ENCODE peak calls at places on chromosomes 12 and 14, in five cellular contexts. Z is IMR-90, T is adipocyte, U is MM.1S, E is mammary epithelial cell. G is an unnamed sample.

GRCh38 chr14:103101964-103102688 is 7.6 kb downstream of the EXOC3L4 start:
- DNase-seq in U (no peak), Z (no peak), E (no peak), T (no peak), G (no peak)

GRCh38 chr12:96044017-96044985 is 8.9 kb upstream of the LTA4H start:
- DNase-seq in T (peak; percentile 75), Z (peak; percentile 84), U (no peak), E (peak; percentile 43), G (no peak)

GRCh38 chr12:54591001-54591591 is 2.6 kb upstream of the PPP1R1A start:
- DNase-seq in E (no peak), U (peak; percentile 70), Z (peak; percentile 10), T (peak; percentile 19), G (no peak)

GRCh38 chr12:19846561-19846960 is 407.3 kb downstream of the AEBP2 start:
- DNase-seq in Z (peak; percentile 69), T (peak; percentile 68), E (peak; percentile 64), U (no peak), G (no peak)

GRCh38 chr14:71891970-71892369 is 40.3 kb upstream of the RGS6 start:
- DNase-seq in E (no peak), Z (no peak), U (no peak), T (no peak), G (no peak)

GRCh38 chr14:22848391-22849164 is 12.2 kb downstream of the MMP14 start:
- DNase-seq in Z (peak; percentile 92), E (peak; percentile 54), T (peak; percentile 96), U (no peak), G (peak; percentile 92)

GRCh38 chr14:23551266-23552028 is at the start of gene ZFHX2:
- DNase-seq in Z (peak; percentile 49), U (peak; percentile 38), T (peak; percentile 80), E (peak; percentile 54), G (no peak)

GRCh38 chr14:60964901-60965300 is 16.0 kb downstream of the TRMT5 start:
- DNase-seq in E (no peak), U (no peak), Z (peak; percentile 76), T (peak; percentile 28), G (no peak)

GRCh38 chr12:120928864-120929652 is 24.9 kb upstream of the SPPL3 start:
- DNase-seq in U (no peak), E (peak; percentile 81), T (no peak), Z (no peak), G (no peak)

GRCh38 chr14:64841121-64841611 is 38.5 kb downstream of the SPTB start:
- DNase-seq in Z (peak; percentile 62), T (peak; percentile 53), U (no peak), E (peak; percentile 52), G (no peak)

GRCh38 chr14:103597623-103598372 is 31.2 kb upstream of the KLC1 start:
- DNase-seq in U (no peak), Z (peak; percentile 95), T (peak; percentile 91), E (peak; percentile 82), G (no peak)

GRCh38 chr14:63470877-63471565 is 72.2 kb downstream of the PPP2R5E start:
- DNase-seq in U (peak; percentile 65), Z (peak; percentile 91), T (peak; percentile 81), E (peak; percentile 84), G (peak; percentile 69)

GRCh38 chr14:51507556-51508511 is 143.9 kb upstream of the FRMD6 start:
- DNase-seq in U (no peak), Z (peak; percentile 28), T (peak; percentile 78), E (peak; percentile 61), G (no peak)

GRCh38 chr14:65832431-65833253 is 420.1 kb downstream of the FUT8 start:
- DNase-seq in U (no peak), E (no peak), T (peak; percentile 26), Z (peak; percentile 5), G (peak; percentile 18)

GRCh38 chr12:112479413-112479812 is 60.7 kb downstream of the PTPN11 start:
- DNase-seq in T (no peak), U (no peak), E (peak; percentile 9), Z (no peak), G (no peak)

GRCh38 chr12:132904718-132905328 is 17.4 kb upstream of the CHFR start:
- DNase-seq in U (no peak), Z (no peak), T (peak; percentile 19), E (peak; percentile 25), G (no peak)

GRCh38 chr12:132908145-132909029 is 21.0 kb upstream of the CHFR start:
- DNase-seq in T (peak; percentile 100), Z (peak; percentile 94), E (peak; percentile 99), U (no peak), G (peak; percentile 24)

GRCh38 chr12:132907216-132907615 is 19.8 kb upstream of the CHFR start:
- DNase-seq in T (peak; percentile 17), Z (no peak), U (no peak), E (no peak), G (no peak)

DNA sequence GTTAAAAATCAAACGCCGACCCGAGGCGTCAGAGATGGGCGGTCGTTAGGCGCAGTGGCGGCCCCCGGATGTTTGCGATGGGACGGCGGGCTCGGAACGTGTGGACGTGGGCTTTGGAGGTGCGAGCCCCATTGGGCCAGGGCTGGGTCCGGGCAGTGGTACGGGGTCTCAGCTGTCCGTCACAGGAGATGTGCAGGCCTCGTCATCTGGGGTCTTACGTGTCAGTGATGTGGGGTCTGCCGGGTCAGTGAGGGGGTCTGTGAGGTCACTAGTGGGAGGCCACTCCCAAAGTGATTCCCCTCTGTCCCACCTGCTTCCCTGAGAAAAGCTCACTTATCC is 21.6 kb upstream of the CHFR start:
- DNase-seq in T (no peak), E (no peak), U (no peak), Z (no peak), G (no peak)
- H3K9ac ChIP-seq in T (peak overlapping the region; percentile 84), E (peak overlapping the region; percentile 8), U (no peak overlapping the region), Z (peak overlapping the region; percentile 76), G (no peak overlapping the region)

DNA sequence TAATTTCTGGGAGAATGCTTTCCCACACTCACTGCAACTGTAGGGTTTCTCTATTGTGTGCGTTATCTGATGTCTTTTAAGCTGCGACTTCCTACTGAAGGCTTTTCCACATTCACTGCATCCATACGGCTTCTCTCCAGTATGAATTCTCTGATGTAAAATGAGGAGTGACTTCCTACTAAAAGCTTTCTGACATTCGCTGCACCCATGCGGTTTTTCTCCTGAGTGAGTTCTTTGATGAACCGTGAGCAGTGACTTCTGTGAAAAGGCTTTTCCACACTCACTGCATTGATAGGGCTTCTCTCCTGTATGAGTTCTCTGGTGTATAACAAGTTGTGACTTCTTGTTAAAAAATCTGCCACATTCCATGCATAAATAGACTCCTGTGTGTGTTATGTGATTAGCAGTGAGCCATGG is 29.7 kb downstream of the ZNF605 start:
- DNase-seq in Z (no peak), U (no peak), E (no peak), T (no peak), G (no peak)
- H3K4me3 ChIP-seq in Z (no peak overlapping the region), U (no peak overlapping the region), E (no peak overlapping the region), T (peak overlapping the region; percentile 78), G (no peak overlapping the region)

GRCh38 chr12:53502983-53503728 is 2.1 kb downstream of the TARBP2 start:
- DNase-seq in T (no peak), U (no peak), Z (no peak), E (no peak), G (no peak)
- H3K9ac ChIP-seq in T (peak overlapping the region; percentile 99), U (no peak overlapping the region), Z (no peak overlapping the region), E (no peak overlapping the region), G (peak overlapping the region; percentile 99)

GRCh38 chr12:44873898-44874297 is 2.2 kb downstream of the NELL2 start:
- DNase-seq in Z (peak; percentile 4), T (peak; percentile 36), U (peak; percentile 11), E (no peak), G (no peak)
- H3K4me3 ChIP-seq in Z (no peak overlapping the region), T (no peak overlapping the region), U (no peak overlapping the region), E (no peak overlapping the region), G (peak overlapping the region; percentile 80)

GRCh38 chr14:31992051-31992450 is 85.1 kb upstream of the ARHGAP5 start:
- DNase-seq in U (no peak), T (no peak), Z (peak; percentile 40), E (peak; percentile 95), G (no peak)

GRCh38 chr14:31990183-31990862 is 86.8 kb upstream of the ARHGAP5 start:
- DNase-seq in T (no peak), E (no peak), U (no peak), Z (no peak), G (no peak)

GRCh38 chr14:31993521-31993941 is 83.6 kb upstream of the ARHGAP5 start:
- DNase-seq in U (no peak), E (no peak), Z (no peak), T (no peak), G (no peak)

GRCh38 chr14:31988237-31988636 is 88.9 kb upstream of the ARHGAP5 start:
- DNase-seq in U (no peak), T (no peak), E (no peak), Z (no peak), G (no peak)

DNA sequence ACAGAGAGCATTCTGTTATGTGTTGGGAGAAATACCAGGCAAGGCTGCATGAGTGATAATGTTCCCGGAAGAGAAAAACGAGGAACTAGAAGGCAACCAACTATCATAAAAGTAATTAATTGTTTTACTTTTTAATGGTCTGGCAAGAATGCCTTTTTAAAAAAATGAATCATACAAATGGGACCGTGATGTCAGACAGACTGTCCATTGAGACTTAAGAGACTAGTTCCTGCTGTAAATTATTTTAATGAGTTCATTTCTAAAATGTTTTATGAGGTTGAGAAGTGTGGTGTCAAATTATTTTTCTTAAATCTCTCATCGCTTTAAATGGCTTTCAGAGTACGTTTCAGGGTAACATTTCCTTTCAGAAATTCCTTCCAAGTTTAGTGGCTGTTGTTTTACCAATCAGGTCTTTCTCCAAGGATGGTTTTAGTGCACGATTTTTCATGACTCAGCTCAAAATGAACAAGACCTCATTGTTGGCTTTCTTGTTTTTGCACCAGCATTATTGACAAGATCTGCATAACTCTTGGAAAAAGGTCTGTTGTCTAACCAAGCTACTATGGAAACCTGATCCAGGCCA is 86.1 kb upstream of the ARHGAP5 start:
- DNase-seq in E (peak; percentile 80), U (no peak), T (no peak), Z (no peak), G (no peak)
- H3K9ac ChIP-seq in E (no peak overlapping the region), U (no peak overlapping the region), T (no peak overlapping the region), Z (no peak overlapping the region), G (no peak overlapping the region)

DNA sequence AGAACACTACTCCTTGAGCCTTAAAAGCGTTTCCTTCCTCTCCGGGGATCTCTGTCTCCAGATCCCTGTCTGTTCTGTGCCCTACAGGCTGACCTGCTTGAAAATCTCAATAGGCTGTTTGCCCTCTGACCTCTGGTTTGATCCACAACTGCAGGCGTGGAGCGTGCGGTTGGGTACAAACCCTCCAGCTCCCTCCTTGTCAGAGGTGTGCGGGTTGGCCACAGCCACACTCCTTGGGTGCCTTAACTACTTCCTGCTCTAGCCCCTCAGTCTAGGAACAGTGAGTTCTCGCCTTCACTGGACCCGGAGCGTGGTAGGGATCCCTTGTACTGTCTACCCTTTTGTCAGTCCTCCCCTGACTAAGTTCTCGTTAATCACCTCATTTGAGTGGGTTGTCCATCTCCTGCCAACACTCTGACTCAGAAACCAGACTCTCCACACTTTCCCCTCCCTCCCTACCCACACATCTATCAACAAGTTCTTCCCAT is 33.1 kb downstream of the CMKLR1 start:
- DNase-seq in Z (peak; percentile 15), E (peak; percentile 70), T (peak; percentile 73), U (no peak), G (no peak)
- H3K4me3 ChIP-seq in Z (no peak overlapping the region), E (peak overlapping the region; percentile 2), T (peak overlapping the region; percentile 72), U (no peak overlapping the region), G (no peak overlapping the region)

G was measured in SK-N-MC.